ENCODE peak calls at places on chromosomes 16 and 17, in seven cellular contexts. Y is HepG2; L is GM19239; T is ovary; J is CD8-positive, alpha-beta T cell; Q is body of pancreas; S is nephron progenitor cell. M is an unnamed sample.

GRCh38 chr17:63329876-63330275 is 116.2 kb downstream of the CYB561 start:
- DNase-seq in L (no peak), J (no peak), Q (no peak), Y (no peak), S (no peak), T (no peak), M (no peak)

GRCh38 chr16:23578096-23578830 is 17.9 kb downstream of the NDUFAB1 start:
- DNase-seq in Q (no peak), J (no peak), L (no peak), S (no peak), T (no peak), Y (no peak), M (no peak)

GRCh38 chr16:12907670-12908233 is 6.4 kb downstream of the SHISA9 start:
- DNase-seq in J (no peak), T (no peak), S (no peak), Y (peak), L (no peak), Q (no peak), M (no peak)

GRCh38 chr17:38578229-38578628 is 27.5 kb downstream of the SRCIN1 start:
- DNase-seq in J (no peak), Y (no peak), S (peak), L (no peak), Q (no peak), T (no peak), M (no peak)

GRCh38 chr17:69967910-69968411 is 107.1 kb upstream of the KCNJ16 start:
- DNase-seq in Y (no peak), L (no peak), T (no peak), S (no peak), J (no peak), Q (no peak), M (no peak)

GRCh38 chr16:89443727-89444084 is 46.7 kb downstream of the ANKRD11 start:
- DNase-seq in J (no peak), Q (peak), Y (no peak), S (no peak), L (no peak), T (no peak), M (no peak)

GRCh38 chr17:75250009-75250471 is 11.4 kb downstream of the GGA3 start:
- DNase-seq in Q (no peak), S (no peak), L (peak), J (peak), T (no peak), Y (no peak), M (no peak)

GRCh38 chr17:48588519-48588918 is 1.5 kb downstream of the HOXB3 start:
- DNase-seq in Q (no peak), J (no peak), Y (no peak), S (no peak), L (no peak), T (no peak), M (no peak)

GRCh38 chr16:23330583-23331249 is 28.6 kb downstream of the SCNN1B start:
- DNase-seq in S (no peak), Y (no peak), J (no peak), Q (no peak), T (no peak), L (no peak), M (no peak)

GRCh38 chr17:57552114-57552601 is 192.9 kb downstream of the CCDC182 start:
- DNase-seq in J (no peak), L (peak), Y (no peak), T (peak), Q (no peak), S (peak), M (peak)

GRCh38 chr16:14095883-14096551 is 24.9 kb downstream of the MRTFB start:
- DNase-seq in Y (no peak), S (no peak), T (no peak), Q (peak), J (no peak), L (no peak), M (no peak)

GRCh38 chr16:14489460-14489859 is 140.6 kb downstream of the PARN start:
- DNase-seq in T (no peak), Q (no peak), Y (peak), J (no peak), L (no peak), S (no peak), M (no peak)

GRCh38 chr17:41322264-41322902 is 6.9 kb upstream of the KRTAP17-1 start:
- DNase-seq in Y (peak), T (no peak), Q (no peak), L (no peak), S (no peak), J (no peak), M (no peak)

GRCh38 chr16:67481561-67482259 is 753 bp upstream of the ATP6V0D1 start:
- DNase-seq in Y (peak), T (peak), Q (peak), J (peak), S (no peak), L (no peak), M (peak)

GRCh38 chr17:48103379-48103715 is 2.1 kb upstream of the CBX1 start:
- DNase-seq in L (no peak), S (no peak), Y (no peak), J (no peak), T (no peak), Q (no peak), M (no peak)

GRCh38 chr17:47276868-47277267 is 23.2 kb downstream of the ITGB3 start:
- DNase-seq in J (no peak), Q (peak), L (no peak), T (peak), S (peak), Y (peak), M (no peak)

GRCh38 chr17:73278465-73279453 is 17.1 kb upstream of the CPSF4L start:
- DNase-seq in S (no peak), T (peak), L (no peak), Q (peak), J (no peak), Y (no peak), M (no peak)

GRCh38 chr17:60305141-60305540 is 86.8 kb downstream of the USP32 start:
- DNase-seq in S (no peak), Q (no peak), T (no peak), L (no peak), J (no peak), Y (peak), M (no peak)

GRCh38 chr17:73155410-73156165 is 9.2 kb upstream of the SSTR2 start:
- DNase-seq in Y (no peak), Q (no peak), T (no peak), J (no peak), L (no peak), S (peak), M (no peak)

GRCh38 chr16:2085669-2086068 is 37.9 kb downstream of the TSC2 start:
- DNase-seq in Y (no peak), J (no peak), T (no peak), S (no peak), L (no peak), Q (no peak), M (no peak)

GRCh38 chr16:86740817-86741799 is 162.8 kb downstream of the FOXL1 start:
- DNase-seq in Q (no peak), Y (peak), T (no peak), J (no peak), S (peak), L (no peak), M (no peak)